ENCODE peak calls at places on chromosomes 7 and 10, in ten cellular contexts. K is CD4-positive, alpha-beta T cell; A is nephron progenitor cell; L is tibial artery; Y is upper lobe of right lung; S is AG04450; D is GM06990; J is suprapubic skin; H is heart right ventricle; X is B cell. C is an unnamed sample.
A peak's percentile ranks its signal among the peaks of the same experiment; 100 is the strongest.

GRCh38 chr7:33773053-33773452 is 132.3 kb upstream of the BMPER start:
- DNase-seq in K (no peak), L (no peak), D (no peak), Y (no peak), S (no peak), A (no peak), J (no peak), H (no peak), X (no peak), C (no peak)

GRCh38 chr10:102782698-102783540 is 39.2 kb downstream of the WBP1L start:
- DNase-seq in J (peak; percentile 87), H (peak; percentile 59), L (peak; percentile 91), X (no peak), S (peak; percentile 75), Y (peak; percentile 84), K (no peak), A (no peak), D (no peak), C (no peak)

GRCh38 chr7:94643771-94644545 is 12.0 kb downstream of the SGCE start:
- DNase-seq in X (no peak), K (no peak), L (no peak), D (no peak), Y (no peak), A (no peak), J (no peak), S (no peak), H (no peak), C (no peak)

GRCh38 chr10:101038486-101038885 is 7.5 kb downstream of the SFXN3 start:
- DNase-seq in K (no peak), Y (no peak), J (no peak), A (no peak), H (no peak), X (no peak), S (no peak), D (no peak), L (no peak), C (no peak)

GRCh38 chr10:104043185-104043830 is 42.4 kb downstream of the COL17A1 start:
- DNase-seq in S (no peak), L (no peak), H (no peak), D (no peak), K (no peak), X (no peak), J (no peak), A (no peak), Y (no peak), C (no peak)

GRCh38 chr7:105734233-105734632 is 142.2 kb downstream of the ATXN7L1 start:
- DNase-seq in D (no peak), J (no peak), Y (no peak), X (no peak), S (peak; percentile 3), A (no peak), H (no peak), L (no peak), K (no peak), C (no peak)

GRCh38 chr10:126224967-126225671 is 163.2 kb downstream of the ADAM12 start:
- DNase-seq in Y (no peak), X (no peak), D (no peak), H (no peak), J (no peak), K (no peak), A (no peak), L (no peak), S (no peak), C (no peak)

GRCh38 chr7:102117743-102118142 is 168.9 kb upstream of the SH2B2 start:
- DNase-seq in S (peak; percentile 63), L (no peak), Y (peak; percentile 18), X (no peak), A (no peak), K (no peak), D (no peak), H (no peak), J (no peak), C (no peak)

GRCh38 chr7:44998153-44998871 is 1.7 kb upstream of the CCM2 start:
- DNase-seq in X (no peak), L (no peak), D (no peak), S (no peak), K (no peak), J (no peak), A (no peak), H (no peak), Y (no peak), C (no peak)

GRCh38 chr7:45000096-45001032 is at the start of gene CCM2:
- DNase-seq in K (no peak), X (peak; percentile 48), H (peak; percentile 77), D (peak; percentile 60), Y (peak; percentile 83), J (no peak), L (peak; percentile 74), A (no peak), S (no peak), C (peak; percentile 77)

GRCh38 chr7:45001138-45001694 is 1.2 kb downstream of the CCM2 start:
- DNase-seq in H (no peak), Y (peak; percentile 62), L (peak; percentile 44), D (peak; percentile 67), X (peak; percentile 64), S (no peak), J (no peak), A (no peak), K (peak; percentile 29), C (no peak)

GRCh38 chr7:45001826-45002225 is 1.8 kb downstream of the CCM2 start:
- DNase-seq in S (no peak), K (no peak), H (no peak), X (no peak), Y (no peak), D (no peak), A (no peak), L (no peak), J (no peak), C (no peak)

DNA sequence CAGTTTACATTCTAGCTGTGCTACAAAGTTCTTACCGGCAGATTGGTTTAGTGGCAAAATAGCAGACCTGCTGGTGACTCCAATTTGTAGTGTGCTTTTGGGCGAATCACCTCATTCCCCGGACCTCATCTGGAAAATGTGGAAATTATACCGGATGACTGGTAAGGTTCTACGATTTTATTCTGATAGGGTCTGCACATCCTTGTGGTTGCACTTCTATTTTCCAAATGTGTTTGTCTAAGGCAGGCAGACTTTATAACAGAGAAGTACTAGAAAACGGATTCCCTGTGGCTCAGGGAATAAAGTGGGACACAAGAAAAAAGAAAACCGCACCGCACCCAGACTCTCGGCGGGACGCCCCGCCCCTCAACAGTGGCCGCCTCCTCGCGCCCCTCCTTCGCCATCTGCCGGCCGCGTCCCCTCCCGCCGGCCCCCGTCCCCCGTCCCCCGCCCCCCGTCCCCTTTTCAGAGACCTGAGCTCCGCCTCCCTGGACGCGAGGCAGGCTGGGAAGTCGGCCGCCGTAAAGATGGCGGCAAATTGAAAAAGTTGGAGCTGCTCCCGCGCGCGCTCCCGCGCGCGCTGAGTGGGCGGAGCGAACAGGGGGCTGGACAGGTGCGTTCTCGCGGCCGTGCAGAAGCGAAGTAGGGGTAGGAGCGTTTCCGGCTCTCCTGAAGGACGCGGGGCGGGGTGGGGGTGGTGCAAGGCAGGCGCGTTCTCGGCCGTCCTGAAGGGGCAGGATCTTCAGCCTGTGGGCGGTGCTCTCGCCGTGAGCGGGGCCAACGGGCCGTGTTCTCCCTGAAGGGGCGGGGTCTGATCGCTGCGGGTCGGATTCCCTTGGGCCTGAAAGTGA is 531 bp upstream of the CCM2 start:
- DNase-seq in K (peak; percentile 98), X (peak; percentile 99), H (peak; percentile 99), L (peak; percentile 100), D (peak; percentile 100), A (peak; percentile 99), J (peak; percentile 99), Y (peak; percentile 100), S (peak; percentile 98), C (peak; percentile 100)
- TF ChIP-seq CTCF in K (no peak), X (no peak), H (no peak), L (no peak), D (no peak), A (no peak), J (no peak), Y (peak; percentile 18), S (no peak), C (no peak)

GRCh38 chr7:111931016-111931517 is 275.1 kb downstream of the DOCK4 start:
- DNase-seq in A (no peak), K (no peak), S (peak; percentile 15), X (no peak), Y (no peak), D (no peak), J (no peak), H (no peak), L (no peak), C (no peak)

GRCh38 chr7:111931958-111932357 is 274.2 kb downstream of the DOCK4 start:
- DNase-seq in J (no peak), L (no peak), A (no peak), S (no peak), Y (no peak), D (no peak), K (no peak), H (no peak), X (no peak), C (no peak)

GRCh38 chr7:111927383-111928019 is 278.7 kb downstream of the DOCK4 start:
- DNase-seq in K (no peak), J (no peak), S (no peak), H (no peak), A (no peak), D (no peak), X (no peak), Y (no peak), L (no peak), C (no peak)

GRCh38 chr7:111933614-111934013 is 272.6 kb downstream of the DOCK4 start:
- DNase-seq in L (no peak), H (no peak), X (no peak), K (no peak), D (no peak), Y (no peak), J (no peak), S (no peak), A (no peak), C (no peak)

DNA sequence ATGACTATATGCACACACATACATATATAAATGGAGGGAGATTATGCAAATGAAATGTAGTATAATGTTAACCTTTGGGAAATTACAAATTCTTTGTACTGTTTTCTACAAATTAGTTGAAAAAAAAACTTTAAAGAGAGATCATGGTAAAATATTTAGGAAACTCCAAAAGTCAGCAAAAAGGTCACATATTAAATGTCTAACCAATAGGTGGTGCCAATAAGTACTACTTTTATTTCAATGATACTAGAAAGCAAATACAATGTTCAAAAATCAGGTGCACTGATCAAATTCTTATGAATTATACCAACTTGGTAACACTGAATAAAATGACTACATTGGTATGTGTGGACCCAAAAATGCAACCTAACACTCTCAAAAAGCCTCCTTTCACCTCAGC is 276.9 kb downstream of the DOCK4 start:
- DNase-seq in S (no peak), H (no peak), K (no peak), A (no peak), X (no peak), Y (no peak), J (no peak), D (no peak), L (no peak), C (no peak)
- TF ChIP-seq CTCF in S (no peak), H (no peak), K (no peak), A (no peak), X (no peak), Y (no peak), J (no peak), D (no peak), L (no peak), C (no peak)

GRCh38 chr10:50312464-50313437 is 61.4 kb upstream of the ASAH2 start:
- DNase-seq in A (no peak), S (no peak), H (no peak), Y (no peak), X (no peak), J (no peak), K (no peak), L (no peak), D (no peak), C (no peak)

GRCh38 chr10:50314169-50315071 is 63.1 kb upstream of the ASAH2 start:
- DNase-seq in X (no peak), S (no peak), H (no peak), L (no peak), Y (no peak), K (no peak), J (no peak), D (no peak), A (no peak), C (no peak)

GRCh38 chr10:50316169-50316568 is 64.9 kb upstream of the ASAH2 start:
- DNase-seq in H (no peak), X (no peak), Y (no peak), S (no peak), A (no peak), K (no peak), J (no peak), D (no peak), L (no peak), C (no peak)

GRCh38 chr10:50309342-50309741 is 58.0 kb upstream of the ASAH2 start:
- DNase-seq in A (no peak), D (no peak), Y (no peak), L (no peak), K (no peak), S (no peak), X (no peak), J (no peak), H (no peak), C (no peak)

GRCh38 chr10:50310560-50311174 is 59.4 kb upstream of the ASAH2 start:
- DNase-seq in X (peak; percentile 19), D (peak; percentile 7), H (no peak), K (no peak), J (no peak), Y (no peak), A (peak; percentile 30), L (no peak), S (no peak), C (no peak)
- TF ChIP-seq CTCF in X (peak; percentile 51), D (peak; percentile 62), H (no peak), K (no peak), J (no peak), Y (peak; percentile 42), A (peak; percentile 47), L (no peak), S (peak; percentile 30), C (peak; percentile 65)

GRCh38 chr7:36391436-36392198 is 2.0 kb downstream of the ANLN start:
- DNase-seq in Y (no peak), D (peak; percentile 30), K (no peak), X (no peak), A (no peak), H (no peak), J (no peak), S (no peak), L (no peak), C (no peak)

GRCh38 chr7:36388423-36388822 is 1.2 kb upstream of the ANLN start:
- DNase-seq in A (no peak), H (no peak), J (no peak), S (no peak), D (no peak), X (no peak), Y (no peak), L (no peak), K (no peak), C (no peak)

GRCh38 chr7:36387437-36388345 is 2.0 kb upstream of the ANLN start:
- DNase-seq in D (no peak), L (no peak), A (no peak), K (no peak), J (no peak), S (no peak), X (no peak), H (no peak), Y (no peak), C (no peak)

GRCh38 chr7:36389371-36390198 is at the start of gene ANLN:
- DNase-seq in X (peak; percentile 91), A (peak; percentile 92), L (peak; percentile 97), K (peak; percentile 76), D (peak; percentile 90), S (peak; percentile 79), J (peak; percentile 94), Y (peak; percentile 96), H (peak; percentile 91), C (peak; percentile 93)

GRCh38 chr7:36390199-36391090 is 783 bp downstream of the ANLN start:
- DNase-seq in X (peak; percentile 19), D (peak; percentile 76), L (peak; percentile 74), Y (peak; percentile 88), K (no peak), S (peak; percentile 61), A (peak; percentile 85), J (no peak), H (peak; percentile 49), C (peak; percentile 85)
- TF ChIP-seq CTCF in X (no peak), D (no peak), L (no peak), Y (no peak), K (no peak), S (no peak), A (no peak), J (no peak), H (no peak), C (peak; percentile 22)

C was measured in type B pancreatic cell.